ENCODE peak calls at places on chromosomes 4 and X, in four cellular contexts. N is astrocyte of the spinal cord, A is colonic mucosa, I is left ventricle myocardium inferior. X is an unnamed sample.

GRCh38 chrX:148871422-148872152 is 371.2 kb downstream of the AFF2 start:
- DNase-seq in N (peak; percentile 87), A (no peak), I (no peak), X (no peak)

GRCh38 chrX:13398073-13398823 is 78.4 kb upstream of the ATXN3L start:
- DNase-seq in N (peak; percentile 98), A (no peak), I (no peak), X (peak; percentile 84)

GRCh38 chrX:148310402-148311200 is 189.8 kb upstream of the AFF2 start:
- DNase-seq in N (no peak), A (no peak), I (no peak), X (no peak)

GRCh38 chrX:57134702-57135101 is 2.5 kb downstream of the SPIN2A start:
- DNase-seq in N (no peak), A (no peak), I (no peak), X (no peak)

GRCh38 chr4:1807258-1807777 is 14.2 kb downstream of the FGFR3 start:
- DNase-seq in N (no peak), A (no peak), I (no peak), X (no peak)

GRCh38 chr4:99117876-99118693 is 26.0 kb downstream of the ADH4 start:
- DNase-seq in N (peak; percentile 39), A (no peak), I (no peak), X (no peak)

GRCh38 chrX:103356023-103356798 is at the start of gene TCEAL9:
- DNase-seq in N (peak; percentile 69), A (peak; percentile 64), I (peak; percentile 42), X (peak; percentile 36)

GRCh38 chr4:54063737-54064316 is 578 bp downstream of the CHIC2 start:
- DNase-seq in N (no peak), A (peak; percentile 49), I (peak; percentile 29), X (peak; percentile 45)

X was measured in Caco-2.